ENCODE peak calls at places on chromosome 1, in nine cellular contexts. One of them, this sample, is unnamed.

GRCh38 chr1:47655521-47656300 is 217.9 kb downstream of the FOXD2 start:
- DNase-seq in mammary epithelial cell: no peak
- DNase-seq in astrocyte: no peak
- DNase-seq in fibroblast of mammary gland: no peak
- DNase-seq in BE2C: no peak
- DNase-seq in CD8-positive, alpha-beta T cell: no peak
- DNase-seq in astrocyte of the spinal cord: no peak
- DNase-seq in glutamatergic neuron: no peak
- DNase-seq in HCT116: no peak
- DNase-seq in this sample: no peak

GRCh38 chr1:182270731-182271130 is 120.9 kb downstream of the GLUL start:
- DNase-seq in mammary epithelial cell: no peak
- DNase-seq in astrocyte: no peak
- DNase-seq in fibroblast of mammary gland: no peak
- DNase-seq in BE2C: no peak
- DNase-seq in CD8-positive, alpha-beta T cell: no peak
- DNase-seq in astrocyte of the spinal cord: no peak
- DNase-seq in glutamatergic neuron: no peak
- DNase-seq in HCT116: no peak
- DNase-seq in this sample: no peak

GRCh38 chr1:125064481-125064880 is 3879.7 kb downstream of the SRGAP2C start:
- DNase-seq in mammary epithelial cell: no peak
- DNase-seq in astrocyte: no peak
- DNase-seq in fibroblast of mammary gland: no peak
- DNase-seq in BE2C: no peak
- DNase-seq in CD8-positive, alpha-beta T cell: no peak
- DNase-seq in astrocyte of the spinal cord: no peak
- DNase-seq in glutamatergic neuron: no peak
- DNase-seq in HCT116: no peak
- DNase-seq in this sample: no peak

GRCh38 chr1:110524311-110525249 is 5.6 kb upstream of the KCNA10 start:
- DNase-seq in mammary epithelial cell: peak
- DNase-seq in astrocyte: no peak
- DNase-seq in fibroblast of mammary gland: peak
- DNase-seq in BE2C: peak
- DNase-seq in CD8-positive, alpha-beta T cell: peak
- DNase-seq in astrocyte of the spinal cord: peak
- DNase-seq in glutamatergic neuron: peak
- DNase-seq in HCT116: peak
- DNase-seq in this sample: peak

GRCh38 chr1:225685476-225686176 is 32.7 kb upstream of the ENAH start:
- DNase-seq in mammary epithelial cell: no peak
- DNase-seq in astrocyte: peak
- DNase-seq in fibroblast of mammary gland: peak
- DNase-seq in BE2C: no peak
- DNase-seq in CD8-positive, alpha-beta T cell: no peak
- DNase-seq in astrocyte of the spinal cord: no peak
- DNase-seq in glutamatergic neuron: no peak
- DNase-seq in HCT116: no peak
- DNase-seq in this sample: no peak

GRCh38 chr1:41615316-41615715 is 130.8 kb upstream of the EDN2 start:
- DNase-seq in mammary epithelial cell: no peak
- DNase-seq in astrocyte: no peak
- DNase-seq in fibroblast of mammary gland: no peak
- DNase-seq in BE2C: no peak
- DNase-seq in CD8-positive, alpha-beta T cell: no peak
- DNase-seq in astrocyte of the spinal cord: no peak
- DNase-seq in glutamatergic neuron: no peak
- DNase-seq in HCT116: no peak
- DNase-seq in this sample: no peak

GRCh38 chr1:2282556-2283270 is 54.6 kb downstream of the SKI start:
- DNase-seq in mammary epithelial cell: no peak
- DNase-seq in astrocyte: no peak
- DNase-seq in fibroblast of mammary gland: no peak
- DNase-seq in BE2C: no peak
- DNase-seq in CD8-positive, alpha-beta T cell: peak
- DNase-seq in astrocyte of the spinal cord: no peak
- DNase-seq in glutamatergic neuron: no peak
- DNase-seq in HCT116: no peak
- DNase-seq in this sample: no peak

GRCh38 chr1:36924282-36924791 is 110.0 kb downstream of the GRIK3 start:
- DNase-seq in mammary epithelial cell: peak
- DNase-seq in astrocyte: no peak
- DNase-seq in fibroblast of mammary gland: peak
- DNase-seq in BE2C: no peak
- DNase-seq in CD8-positive, alpha-beta T cell: no peak
- DNase-seq in astrocyte of the spinal cord: peak
- DNase-seq in glutamatergic neuron: no peak
- DNase-seq in HCT116: no peak
- DNase-seq in this sample: peak

GRCh38 chr1:7676274-7676945 is 94.7 kb upstream of the VAMP3 start:
- DNase-seq in mammary epithelial cell: no peak
- DNase-seq in astrocyte: no peak
- DNase-seq in fibroblast of mammary gland: no peak
- DNase-seq in BE2C: no peak
- DNase-seq in CD8-positive, alpha-beta T cell: no peak
- DNase-seq in astrocyte of the spinal cord: no peak
- DNase-seq in glutamatergic neuron: no peak
- DNase-seq in HCT116: no peak
- DNase-seq in this sample: no peak

GRCh38 chr1:236052227-236052993 is 12.5 kb downstream of the NID1 start:
- DNase-seq in mammary epithelial cell: no peak
- DNase-seq in astrocyte: no peak
- DNase-seq in fibroblast of mammary gland: no peak
- DNase-seq in BE2C: no peak
- DNase-seq in CD8-positive, alpha-beta T cell: no peak
- DNase-seq in astrocyte of the spinal cord: no peak
- DNase-seq in glutamatergic neuron: no peak
- DNase-seq in HCT116: no peak
- DNase-seq in this sample: no peak
- TF ChIP-seq CTCF in mammary epithelial cell: no peak
- TF ChIP-seq CTCF in astrocyte: no peak
- TF ChIP-seq CTCF in fibroblast of mammary gland: no peak
- TF ChIP-seq CTCF in BE2C: no peak
- TF ChIP-seq CTCF in CD8-positive, alpha-beta T cell: no peak
- TF ChIP-seq CTCF in astrocyte of the spinal cord: no peak
- TF ChIP-seq CTCF in glutamatergic neuron: no peak
- TF ChIP-seq CTCF in HCT116: no peak
- TF ChIP-seq CTCF in this sample: no peak

GRCh38 chr1:213884942-213885341 is 102.8 kb upstream of the PROX1 start:
- DNase-seq in mammary epithelial cell: no peak
- DNase-seq in astrocyte: no peak
- DNase-seq in fibroblast of mammary gland: no peak
- DNase-seq in BE2C: no peak
- DNase-seq in CD8-positive, alpha-beta T cell: no peak
- DNase-seq in astrocyte of the spinal cord: no peak
- DNase-seq in glutamatergic neuron: no peak
- DNase-seq in HCT116: no peak
- DNase-seq in this sample: no peak
- TF ChIP-seq CTCF in mammary epithelial cell: no peak
- TF ChIP-seq CTCF in astrocyte: no peak
- TF ChIP-seq CTCF in fibroblast of mammary gland: no peak
- TF ChIP-seq CTCF in BE2C: no peak
- TF ChIP-seq CTCF in CD8-positive, alpha-beta T cell: no peak
- TF ChIP-seq CTCF in astrocyte of the spinal cord: no peak
- TF ChIP-seq CTCF in glutamatergic neuron: no peak
- TF ChIP-seq CTCF in HCT116: no peak
- TF ChIP-seq CTCF in this sample: no peak

GRCh38 chr1:68570859-68571258 is 74.0 kb upstream of the DEPDC1 start:
- DNase-seq in mammary epithelial cell: no peak
- DNase-seq in astrocyte: no peak
- DNase-seq in fibroblast of mammary gland: peak
- DNase-seq in BE2C: no peak
- DNase-seq in CD8-positive, alpha-beta T cell: no peak
- DNase-seq in astrocyte of the spinal cord: no peak
- DNase-seq in glutamatergic neuron: no peak
- DNase-seq in HCT116: no peak
- DNase-seq in this sample: no peak
- TF ChIP-seq CTCF in mammary epithelial cell: no peak
- TF ChIP-seq CTCF in astrocyte: no peak
- TF ChIP-seq CTCF in fibroblast of mammary gland: no peak
- TF ChIP-seq CTCF in BE2C: no peak
- TF ChIP-seq CTCF in CD8-positive, alpha-beta T cell: no peak
- TF ChIP-seq CTCF in astrocyte of the spinal cord: no peak
- TF ChIP-seq CTCF in glutamatergic neuron: no peak
- TF ChIP-seq CTCF in HCT116: no peak
- TF ChIP-seq CTCF in this sample: no peak

GRCh38 chr1:223684488-223684792 is 18.9 kb upstream of the CAPN8 start:
- DNase-seq in mammary epithelial cell: no peak
- DNase-seq in astrocyte: no peak
- DNase-seq in fibroblast of mammary gland: no peak
- DNase-seq in BE2C: no peak
- DNase-seq in CD8-positive, alpha-beta T cell: no peak
- DNase-seq in astrocyte of the spinal cord: no peak
- DNase-seq in glutamatergic neuron: no peak
- DNase-seq in HCT116: no peak
- DNase-seq in this sample: no peak
- TF ChIP-seq CTCF in mammary epithelial cell: no peak
- TF ChIP-seq CTCF in astrocyte: no peak
- TF ChIP-seq CTCF in fibroblast of mammary gland: no peak
- TF ChIP-seq CTCF in BE2C: no peak
- TF ChIP-seq CTCF in CD8-positive, alpha-beta T cell: peak
- TF ChIP-seq CTCF in astrocyte of the spinal cord: no peak
- TF ChIP-seq CTCF in glutamatergic neuron: peak
- TF ChIP-seq CTCF in HCT116: no peak
- TF ChIP-seq CTCF in this sample: no peak

DNA sequence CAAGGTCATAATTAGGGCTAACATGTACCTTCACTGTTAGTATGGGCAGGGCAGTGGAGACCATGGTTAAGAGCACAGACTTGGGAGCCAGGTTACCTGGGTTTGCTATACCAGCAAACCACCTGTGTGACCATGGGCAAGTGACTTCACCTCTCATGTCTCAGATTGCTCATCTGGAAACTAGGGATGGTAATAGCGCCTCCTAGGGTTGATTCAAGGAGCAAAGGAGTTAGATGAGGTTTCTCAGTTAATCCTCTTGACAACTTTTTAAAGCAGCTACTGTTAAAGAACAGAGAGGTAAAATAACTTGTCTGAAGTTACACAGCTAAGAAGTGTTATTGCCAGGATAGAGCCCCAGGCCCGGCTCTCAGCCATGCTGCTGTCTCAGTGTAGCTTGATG is 790 bp upstream of the MATN1 start:
- DNase-seq in mammary epithelial cell: no peak
- DNase-seq in astrocyte: no peak
- DNase-seq in fibroblast of mammary gland: no peak
- DNase-seq in BE2C: no peak
- DNase-seq in CD8-positive, alpha-beta T cell: no peak
- DNase-seq in astrocyte of the spinal cord: no peak
- DNase-seq in glutamatergic neuron: no peak
- DNase-seq in HCT116: no peak
- DNase-seq in this sample: no peak
- TF ChIP-seq CTCF in mammary epithelial cell: peak
- TF ChIP-seq CTCF in astrocyte: peak
- TF ChIP-seq CTCF in fibroblast of mammary gland: peak
- TF ChIP-seq CTCF in BE2C: peak
- TF ChIP-seq CTCF in CD8-positive, alpha-beta T cell: no peak
- TF ChIP-seq CTCF in astrocyte of the spinal cord: peak
- TF ChIP-seq CTCF in glutamatergic neuron: peak
- TF ChIP-seq CTCF in HCT116: no peak
- TF ChIP-seq CTCF in this sample: no peak